ENCODE peak calls at places on chromosomes 5 and 9, in seven cellular contexts. One of them, this sample, is unnamed.

GRCh38 chr5:58615931-58616330 is 33.1 kb downstream of the RAB3C start:
- DNase-seq in H1: no peak
- DNase-seq in spleen: no peak
- DNase-seq in GM12891: no peak
- DNase-seq in prostate gland: no peak
- DNase-seq in HCT116: no peak
- DNase-seq in HepG2: no peak
- DNase-seq in this sample: no peak

GRCh38 chr5:133381571-133382365 is 230.6 kb downstream of the FSTL4 start:
- DNase-seq in prostate gland: no peak
- DNase-seq in GM12891: no peak
- DNase-seq in HCT116: no peak
- DNase-seq in spleen: no peak
- DNase-seq in H1: no peak
- DNase-seq in HepG2: no peak
- DNase-seq in this sample: no peak

GRCh38 chr5:166354277-166354676 is 1937.2 kb upstream of the WWC1 start:
- DNase-seq in HepG2: no peak
- DNase-seq in H1: no peak
- DNase-seq in spleen: no peak
- DNase-seq in GM12891: no peak
- DNase-seq in prostate gland: no peak
- DNase-seq in HCT116: no peak
- DNase-seq in this sample: no peak

GRCh38 chr5:107806271-107806670 is 135.5 kb upstream of the EFNA5 start:
- DNase-seq in HCT116: no peak
- DNase-seq in HepG2: no peak
- DNase-seq in prostate gland: no peak
- DNase-seq in GM12891: no peak
- DNase-seq in spleen: no peak
- DNase-seq in H1: no peak
- DNase-seq in this sample: no peak

GRCh38 chr5:79868271-79868670 is 122.8 kb downstream of the MTX3 start:
- DNase-seq in HCT116: no peak
- DNase-seq in HepG2: no peak
- DNase-seq in spleen: no peak
- DNase-seq in GM12891: no peak
- DNase-seq in prostate gland: no peak
- DNase-seq in H1: no peak
- DNase-seq in this sample: no peak

GRCh38 chr5:50874277-50874984 is 208.0 kb downstream of the PARP8 start:
- DNase-seq in spleen: no peak
- DNase-seq in GM12891: no peak
- DNase-seq in prostate gland: no peak
- DNase-seq in HepG2: no peak
- DNase-seq in H1: no peak
- DNase-seq in HCT116: no peak
- DNase-seq in this sample: peak

GRCh38 chr9:87138128-87139040 is 191.1 kb upstream of the GAS1 start:
- DNase-seq in GM12891: no peak
- DNase-seq in spleen: no peak
- DNase-seq in HCT116: no peak
- DNase-seq in HepG2: no peak
- DNase-seq in prostate gland: no peak
- DNase-seq in H1: no peak
- DNase-seq in this sample: no peak

GRCh38 chr5:169923988-169924387 is 56.3 kb downstream of the INSYN2B start:
- DNase-seq in HepG2: no peak
- DNase-seq in HCT116: no peak
- DNase-seq in H1: no peak
- DNase-seq in spleen: no peak
- DNase-seq in prostate gland: no peak
- DNase-seq in GM12891: no peak
- DNase-seq in this sample: no peak

GRCh38 chr5:107300928-107301327 is 369.8 kb downstream of the EFNA5 start:
- DNase-seq in prostate gland: no peak
- DNase-seq in HCT116: no peak
- DNase-seq in GM12891: no peak
- DNase-seq in spleen: no peak
- DNase-seq in H1: no peak
- DNase-seq in HepG2: no peak
- DNase-seq in this sample: no peak

GRCh38 chr5:126445502-126446174 is 22.4 kb downstream of the GRAMD2B start:
- DNase-seq in H1: no peak
- DNase-seq in spleen: no peak
- DNase-seq in HepG2: no peak
- DNase-seq in prostate gland: no peak
- DNase-seq in HCT116: peak
- DNase-seq in GM12891: no peak
- DNase-seq in this sample: no peak

GRCh38 chr9:127112056-127112455 is 10.4 kb downstream of the ANGPTL2 start:
- DNase-seq in prostate gland: no peak
- DNase-seq in HepG2: no peak
- DNase-seq in HCT116: no peak
- DNase-seq in spleen: no peak
- DNase-seq in GM12891: no peak
- DNase-seq in H1: peak
- DNase-seq in this sample: no peak

GRCh38 chr5:150261231-150261630 is 28.3 kb downstream of the CAMK2A start:
- DNase-seq in spleen: no peak
- DNase-seq in HCT116: no peak
- DNase-seq in H1: no peak
- DNase-seq in GM12891: no peak
- DNase-seq in HepG2: peak
- DNase-seq in prostate gland: no peak
- DNase-seq in this sample: no peak

GRCh38 chr5:57824047-57824446 is 341.4 kb upstream of the ACTBL2 start:
- DNase-seq in HCT116: peak
- DNase-seq in spleen: no peak
- DNase-seq in HepG2: no peak
- DNase-seq in GM12891: no peak
- DNase-seq in H1: no peak
- DNase-seq in prostate gland: no peak
- DNase-seq in this sample: no peak

GRCh38 chr5:30287890-30288289 is 905.6 kb upstream of the CDH6 start:
- DNase-seq in GM12891: no peak
- DNase-seq in HCT116: no peak
- DNase-seq in prostate gland: no peak
- DNase-seq in HepG2: no peak
- DNase-seq in spleen: no peak
- DNase-seq in H1: no peak
- DNase-seq in this sample: no peak

GRCh38 chr5:82861705-82862104 is 215.5 kb downstream of the TMEM167A start:
- DNase-seq in HepG2: no peak
- DNase-seq in prostate gland: no peak
- DNase-seq in GM12891: no peak
- DNase-seq in HCT116: no peak
- DNase-seq in H1: no peak
- DNase-seq in spleen: no peak
- DNase-seq in this sample: no peak

GRCh38 chr9:137757613-137758029 is 120.0 kb upstream of the CACNA1B start:
- DNase-seq in spleen: no peak
- DNase-seq in prostate gland: no peak
- DNase-seq in GM12891: no peak
- DNase-seq in HCT116: peak
- DNase-seq in H1: no peak
- DNase-seq in HepG2: no peak
- DNase-seq in this sample: no peak

GRCh38 chr5:157518963-157519362 is 56.6 kb downstream of the ADAM19 start:
- DNase-seq in HCT116: no peak
- DNase-seq in spleen: no peak
- DNase-seq in HepG2: no peak
- DNase-seq in prostate gland: no peak
- DNase-seq in H1: no peak
- DNase-seq in GM12891: peak
- DNase-seq in this sample: no peak

GRCh38 chr9:13131396-13131795 is 148.1 kb downstream of the MPDZ start:
- DNase-seq in HCT116: no peak
- DNase-seq in GM12891: no peak
- DNase-seq in HepG2: no peak
- DNase-seq in spleen: no peak
- DNase-seq in prostate gland: no peak
- DNase-seq in H1: no peak
- DNase-seq in this sample: no peak

GRCh38 chr9:13128266-13128825 is 151.1 kb downstream of the MPDZ start:
- DNase-seq in HCT116: no peak
- DNase-seq in H1: no peak
- DNase-seq in HepG2: no peak
- DNase-seq in prostate gland: no peak
- DNase-seq in GM12891: no peak
- DNase-seq in spleen: no peak
- DNase-seq in this sample: no peak

GRCh38 chr9:13127164-13127563 is 152.3 kb downstream of the MPDZ start:
- DNase-seq in GM12891: no peak
- DNase-seq in HCT116: no peak
- DNase-seq in prostate gland: no peak
- DNase-seq in spleen: no peak
- DNase-seq in HepG2: no peak
- DNase-seq in H1: no peak
- DNase-seq in this sample: no peak

GRCh38 chr9:13131991-13132390 is 147.5 kb downstream of the MPDZ start:
- DNase-seq in GM12891: no peak
- DNase-seq in spleen: no peak
- DNase-seq in HepG2: no peak
- DNase-seq in HCT116: no peak
- DNase-seq in prostate gland: no peak
- DNase-seq in H1: no peak
- DNase-seq in this sample: no peak
- TF ChIP-seq POLR2AphosphoS5 in GM12891: no peak
- TF ChIP-seq POLR2AphosphoS5 in spleen: no peak
- TF ChIP-seq POLR2AphosphoS5 in HepG2: no peak
- TF ChIP-seq POLR2AphosphoS5 in HCT116: no peak
- TF ChIP-seq POLR2AphosphoS5 in prostate gland: no peak
- TF ChIP-seq POLR2AphosphoS5 in H1: no peak
- TF ChIP-seq POLR2AphosphoS5 in this sample: no peak

DNA sequence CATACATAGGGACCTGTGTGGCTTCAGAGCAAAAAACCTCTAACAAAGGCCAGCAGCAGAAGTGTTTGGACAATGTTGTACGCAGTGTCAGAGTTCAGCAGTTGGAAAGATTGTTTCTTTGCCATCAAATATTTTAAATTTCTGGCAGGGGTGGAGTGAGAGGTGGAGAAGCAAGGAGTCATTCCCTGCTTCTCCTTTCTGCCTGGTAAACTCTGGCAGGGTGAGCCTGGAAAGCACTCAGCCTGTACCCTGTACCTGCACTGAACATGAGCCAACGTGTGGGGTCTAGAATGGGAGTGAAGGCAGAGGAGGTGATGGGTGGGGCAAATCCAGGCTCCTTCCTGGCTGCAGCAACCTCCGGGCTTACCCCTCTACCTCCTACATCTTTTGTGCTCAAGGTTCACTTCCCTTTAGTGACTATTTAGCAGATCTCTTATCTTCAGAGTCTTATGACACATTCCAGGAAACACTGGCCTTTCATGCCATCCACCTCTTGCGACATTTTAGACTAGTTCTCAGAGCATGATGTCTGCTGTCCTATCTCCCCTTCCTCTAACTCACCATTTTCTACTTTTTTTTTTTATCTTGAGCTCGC is 445.0 kb upstream of the PIK3R1 start:
- DNase-seq in H1: no peak
- DNase-seq in HCT116: no peak
- DNase-seq in prostate gland: no peak
- DNase-seq in HepG2: peak
- DNase-seq in spleen: no peak
- DNase-seq in GM12891: no peak
- DNase-seq in this sample: peak
- TF ChIP-seq POLR2AphosphoS5 in H1: no peak
- TF ChIP-seq POLR2AphosphoS5 in HCT116: no peak
- TF ChIP-seq POLR2AphosphoS5 in prostate gland: no peak
- TF ChIP-seq POLR2AphosphoS5 in HepG2: peak
- TF ChIP-seq POLR2AphosphoS5 in spleen: no peak
- TF ChIP-seq POLR2AphosphoS5 in GM12891: no peak
- TF ChIP-seq POLR2AphosphoS5 in this sample: no peak

DNA sequence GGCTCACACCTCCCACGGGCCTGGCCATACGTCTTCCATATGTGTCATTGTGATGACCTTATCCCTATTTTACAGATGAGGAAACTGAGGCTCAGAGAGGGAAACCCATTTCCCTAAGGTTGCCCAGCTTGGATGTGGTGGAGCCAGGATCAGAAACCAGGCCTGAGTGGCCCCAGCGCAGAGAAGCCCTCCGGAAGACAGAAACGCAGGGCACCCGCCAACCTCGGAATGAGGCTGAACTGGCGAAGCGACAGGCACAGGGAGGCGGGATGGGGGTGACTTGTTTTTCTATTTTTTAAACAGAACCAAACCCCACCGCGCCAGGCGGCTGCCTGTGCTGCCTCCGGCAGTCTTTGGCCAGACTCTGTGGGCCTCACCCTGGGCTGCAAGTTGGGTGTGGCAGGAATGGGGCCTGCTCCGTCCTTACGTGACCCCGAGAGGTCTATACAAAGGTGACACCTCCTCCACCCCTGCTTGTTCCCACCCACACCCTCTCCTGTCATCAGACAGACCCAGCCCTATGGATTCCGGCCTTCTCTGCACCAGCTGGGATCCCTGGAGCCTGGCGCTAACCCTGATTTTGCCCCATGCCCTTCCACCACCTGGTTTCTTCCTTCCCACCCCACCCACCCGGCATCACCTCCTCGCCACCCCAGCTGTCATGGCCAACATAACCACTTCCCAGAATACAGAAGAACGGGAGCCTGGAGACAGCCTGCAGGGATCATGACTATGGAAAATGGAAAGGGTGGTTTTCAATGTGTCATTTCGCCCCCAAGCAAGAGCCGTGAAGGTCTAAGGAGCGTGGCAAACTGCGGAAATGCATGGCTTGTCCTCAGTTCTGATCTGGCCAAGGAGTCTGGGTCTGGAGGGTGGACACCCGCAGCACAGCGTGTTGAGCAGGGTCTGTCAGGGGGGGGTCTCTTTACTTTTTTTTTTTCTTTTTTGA is 23.6 kb downstream of the PLPP7 start:
- DNase-seq in spleen: no peak
- DNase-seq in HepG2: no peak
- DNase-seq in H1: no peak
- DNase-seq in HCT116: no peak
- DNase-seq in prostate gland: no peak
- DNase-seq in GM12891: no peak
- DNase-seq in this sample: no peak
- TF ChIP-seq POLR2AphosphoS5 in spleen: no peak
- TF ChIP-seq POLR2AphosphoS5 in HepG2: no peak
- TF ChIP-seq POLR2AphosphoS5 in H1: no peak
- TF ChIP-seq POLR2AphosphoS5 in HCT116: no peak
- TF ChIP-seq POLR2AphosphoS5 in prostate gland: no peak
- TF ChIP-seq POLR2AphosphoS5 in GM12891: no peak
- TF ChIP-seq POLR2AphosphoS5 in this sample: no peak

DNA sequence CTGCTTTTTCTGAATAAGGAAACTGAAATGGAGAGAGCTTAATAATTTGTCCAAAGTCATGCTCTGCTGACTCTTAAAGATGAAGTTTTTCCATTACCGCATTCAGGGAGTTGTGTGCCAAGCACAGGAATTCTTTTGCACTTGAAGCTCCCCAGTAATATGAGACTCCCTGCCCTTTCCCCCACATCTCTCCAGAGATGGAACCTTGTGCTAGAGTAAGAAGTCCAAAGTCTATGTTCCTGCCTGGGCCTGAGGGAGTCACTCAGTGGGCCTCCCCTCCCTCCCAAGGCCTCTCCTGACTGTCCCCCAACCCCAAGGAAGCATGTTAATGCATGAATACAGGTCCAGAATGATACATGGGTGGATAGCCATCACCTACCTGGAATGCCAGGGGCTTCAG is 173.3 kb upstream of the SEMA6A start:
- DNase-seq in H1: no peak
- DNase-seq in HCT116: no peak
- DNase-seq in spleen: no peak
- DNase-seq in prostate gland: no peak
- DNase-seq in HepG2: peak
- DNase-seq in GM12891: no peak
- DNase-seq in this sample: no peak
- TF ChIP-seq POLR2AphosphoS5 in H1: no peak
- TF ChIP-seq POLR2AphosphoS5 in HCT116: no peak
- TF ChIP-seq POLR2AphosphoS5 in spleen: no peak
- TF ChIP-seq POLR2AphosphoS5 in prostate gland: no peak
- TF ChIP-seq POLR2AphosphoS5 in HepG2: no peak
- TF ChIP-seq POLR2AphosphoS5 in GM12891: no peak
- TF ChIP-seq POLR2AphosphoS5 in this sample: no peak